ENCODE peak calls at places on chromosomes 12 and 14, in seven cellular contexts. V, C, X, K, Q, H and E are unnamed samples.

GRCh38 chr12:12039897-12040296 is 30.8 kb upstream of the BCL2L14 start:
- DNase-seq in V (no peak), C (no peak), X (no peak), K (no peak), Q (no peak), H (no peak), E (no peak)

GRCh38 chr12:124829708-124830304 is 33.9 kb downstream of the SCARB1 start:
- DNase-seq in V (no peak), C (no peak), X (no peak), K (peak), Q (no peak), H (peak), E (no peak)

GRCh38 chr12:123532808-123533649 is 490 bp downstream of the RILPL1 start:
- DNase-seq in V (peak), C (no peak), X (peak), K (peak), Q (peak), H (peak), E (no peak)

GRCh38 chr12:121872546-121873223 is 14.0 kb upstream of the HPD start:
- DNase-seq in V (no peak), C (no peak), X (peak), K (no peak), Q (peak), H (no peak), E (no peak)

GRCh38 chr12:124292385-124292784 is 2.5 kb upstream of the RFLNA start:
- DNase-seq in V (no peak), C (no peak), X (no peak), K (no peak), Q (no peak), H (no peak), E (no peak)

GRCh38 chr12:93979189-93979588 is 169.2 kb upstream of the PLXNC1 start:
- DNase-seq in V (no peak), C (peak), X (no peak), K (no peak), Q (peak), H (no peak), E (no peak)

GRCh38 chr14:90444077-90444696 is 47.4 kb downstream of the CALM1 start:
- DNase-seq in V (no peak), C (no peak), X (no peak), K (peak), Q (peak), H (no peak), E (no peak)

GRCh38 chr14:53542692-53543091 is 389.6 kb upstream of the DDHD1 start:
- DNase-seq in V (no peak), C (no peak), X (no peak), K (peak), Q (peak), H (no peak), E (no peak)

GRCh38 chr12:31018106-31018890 is 55.4 kb upstream of the DDX11 start:
- DNase-seq in V (no peak), C (no peak), X (no peak), K (no peak), Q (no peak), H (no peak), E (no peak)

GRCh38 chr12:101018540-101018939 is 191.5 kb downstream of the SLC5A8 start:
- DNase-seq in V (no peak), C (peak), X (no peak), K (peak), Q (no peak), H (peak), E (no peak)

GRCh38 chr14:104223101-104223809 is 84.9 kb downstream of the KIF26A start:
- DNase-seq in V (peak), C (no peak), X (peak), K (no peak), Q (peak), H (no peak), E (no peak)

GRCh38 chr14:24840204-24840893 is 206.4 kb upstream of the GZMB start:
- DNase-seq in V (no peak), C (no peak), X (no peak), K (peak), Q (no peak), H (no peak), E (no peak)

GRCh38 chr12:75011120-75011519 is 198.5 kb downstream of the KCNC2 start:
- DNase-seq in V (no peak), C (no peak), X (no peak), K (no peak), Q (no peak), H (no peak), E (no peak)

GRCh38 chr14:24315807-24316596 is 4.7 kb downstream of the LTB4R start:
- DNase-seq in V (peak), C (no peak), X (peak), K (peak), Q (peak), H (no peak), E (no peak)

GRCh38 chr14:72844528-72844927 is 49.4 kb downstream of the DPF3 start:
- DNase-seq in V (no peak), C (no peak), X (no peak), K (no peak), Q (no peak), H (no peak), E (no peak)

GRCh38 chr14:91901449-91902250 is 34.3 kb upstream of the TC2N start:
- DNase-seq in V (no peak), C (no peak), X (peak), K (no peak), Q (peak), H (no peak), E (no peak)

GRCh38 chr14:61668267-61668666 is 27.0 kb upstream of the HIF1A start:
- DNase-seq in V (no peak), C (no peak), X (no peak), K (no peak), Q (no peak), H (peak), E (no peak)

GRCh38 chr12:9928607-9929006 is 3.6 kb downstream of the CLEC2A start:
- DNase-seq in V (no peak), C (no peak), X (no peak), K (no peak), Q (no peak), H (no peak), E (no peak)

GRCh38 chr12:45284096-45284901 is 68.4 kb downstream of the ANO6 start:
- DNase-seq in V (no peak), C (no peak), X (no peak), K (peak), Q (no peak), H (no peak), E (no peak)

GRCh38 chr14:36955376-36955775 is 217.0 kb downstream of the SLC25A21 start:
- DNase-seq in V (no peak), C (no peak), X (no peak), K (no peak), Q (no peak), H (no peak), E (no peak)

GRCh38 chr12:115922952-115923564 is 354.4 kb downstream of the MED13L start:
- DNase-seq in V (no peak), C (no peak), X (no peak), K (peak), Q (no peak), H (peak), E (no peak)

GRCh38 chr12:104742551-104742961 is 215.5 kb downstream of the SLC41A2 start:
- DNase-seq in V (no peak), C (no peak), X (no peak), K (no peak), Q (peak), H (no peak), E (no peak)

GRCh38 chr12:111455448-111456320 is 50.0 kb downstream of the SH2B3 start:
- DNase-seq in V (peak), C (no peak), X (no peak), K (no peak), Q (no peak), H (no peak), E (no peak)

GRCh38 chr12:3898751-3899150 is 25.6 kb upstream of the PARP11 start:
- DNase-seq in V (no peak), C (no peak), X (no peak), K (no peak), Q (no peak), H (no peak), E (no peak)

GRCh38 chr14:31395572-31396205 is 24.7 kb downstream of the HEATR5A start:
- DNase-seq in V (no peak), C (no peak), X (no peak), K (no peak), Q (no peak), H (no peak), E (no peak)

GRCh38 chr14:69107407-69108003 is 45.4 kb downstream of the DCAF5 start:
- DNase-seq in V (no peak), C (peak), X (no peak), K (peak), Q (peak), H (peak), E (no peak)

GRCh38 chr12:120640840-120641833 is 711 bp downstream of the CABP1 start:
- DNase-seq in V (peak), C (no peak), X (peak), K (peak), Q (peak), H (no peak), E (no peak)

GRCh38 chr14:86838363-86838762 is 1154.6 kb downstream of the GALC start:
- DNase-seq in V (no peak), C (no peak), X (no peak), K (no peak), Q (no peak), H (no peak), E (no peak)

GRCh38 chr14:53956427-53957201 is at the start of gene BMP4:
- DNase-seq in V (peak), C (peak), X (peak), K (peak), Q (peak), H (no peak), E (no peak)

GRCh38 chr12:130644124-130644523 is 72.0 kb downstream of the RIMBP2 start:
- DNase-seq in V (no peak), C (no peak), X (no peak), K (no peak), Q (no peak), H (no peak), E (no peak)

GRCh38 chr12:38056701-38057689 is 259.6 kb upstream of the ALG10B start:
- DNase-seq in V (no peak), C (no peak), X (no peak), K (no peak), Q (no peak), H (peak), E (no peak)

GRCh38 chr12:26740348-26740747 is 92.6 kb downstream of the ITPR2 start:
- DNase-seq in V (no peak), C (no peak), X (no peak), K (no peak), Q (no peak), H (no peak), E (no peak)

GRCh38 chr12:96828169-96828789 is 78.8 kb upstream of the NEDD1 start:
- DNase-seq in V (no peak), C (no peak), X (no peak), K (no peak), Q (no peak), H (no peak), E (no peak)

GRCh38 chr12:56120158-56120846 is 2.2 kb downstream of the ZC3H10 start:
- DNase-seq in V (no peak), C (no peak), X (peak), K (no peak), Q (no peak), H (no peak), E (no peak)

GRCh38 chr12:12777056-12777455 is 8.4 kb upstream of the APOLD1 start:
- DNase-seq in V (no peak), C (no peak), X (no peak), K (no peak), Q (no peak), H (no peak), E (no peak)

GRCh38 chr12:103880299-103881142 is 39.5 kb upstream of the NT5DC3 start:
- DNase-seq in V (no peak), C (no peak), X (no peak), K (no peak), Q (no peak), H (no peak), E (no peak)

DNA sequence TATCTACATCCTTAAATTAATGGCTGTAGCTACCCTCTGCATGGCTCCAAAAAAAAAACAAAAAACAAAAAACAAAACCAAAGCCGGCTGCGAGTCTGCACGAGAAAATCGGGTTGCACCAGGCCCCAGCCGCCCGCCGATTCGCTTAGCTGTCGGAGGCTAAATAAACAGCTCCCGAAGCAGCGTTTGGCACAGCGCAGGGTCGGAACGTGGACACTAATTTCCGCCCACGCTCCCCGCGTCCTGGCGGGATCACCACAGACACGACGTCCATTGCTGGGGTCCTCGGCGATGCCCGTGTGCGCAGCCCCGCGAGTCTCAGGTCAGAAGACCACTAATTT is 745 bp upstream of the ERC1 start:
- DNase-seq in V (no peak), C (no peak), X (peak), K (peak), Q (peak), H (peak), E (no peak)
- TF ChIP-seq POLR2A in V (no peak), C (no peak), X (no peak), K (no peak), Q (no peak), H (no peak), E (no peak)

GRCh38 chr12:132605892-132606291 is 4.5 kb downstream of the LRCOL1 start:
- DNase-seq in V (no peak), C (no peak), X (no peak), K (no peak), Q (no peak), H (no peak), E (no peak)

GRCh38 chr12:132602578-132603239 is 7.7 kb downstream of the LRCOL1 start:
- DNase-seq in V (no peak), C (no peak), X (no peak), K (no peak), Q (no peak), H (no peak), E (no peak)

GRCh38 chr12:132605055-132605441 is 5.3 kb downstream of the LRCOL1 start:
- DNase-seq in V (no peak), C (no peak), X (no peak), K (no peak), Q (no peak), H (no peak), E (no peak)

GRCh38 chr12:132603240-132604107 is 6.9 kb downstream of the LRCOL1 start:
- DNase-seq in V (no peak), C (no peak), X (peak), K (no peak), Q (no peak), H (no peak), E (no peak)

GRCh38 chr12:132604108-132605054 is 6.0 kb downstream of the LRCOL1 start:
- DNase-seq in V (no peak), C (no peak), X (peak), K (no peak), Q (no peak), H (no peak), E (no peak)
- H3K27ac ChIP-seq in V (no peak), C (no peak), X (no peak), K (no peak), Q (no peak), H (no peak), E (peak)

GRCh38 chr14:100849432-100849831 is 23.5 kb downstream of the MEG3 start:
- DNase-seq in V (no peak), C (no peak), X (no peak), K (no peak), Q (no peak), H (no peak), E (no peak)

GRCh38 chr14:100851946-100852620 is 26.2 kb downstream of the MEG3 start:
- DNase-seq in V (no peak), C (no peak), X (peak), K (no peak), Q (no peak), H (no peak), E (no peak)

GRCh38 chr14:100851586-100851916 is 25.6 kb downstream of the MEG3 start:
- DNase-seq in V (no peak), C (no peak), X (no peak), K (no peak), Q (no peak), H (no peak), E (no peak)

GRCh38 chr14:100854435-100854834 is 28.5 kb downstream of the MEG3 start:
- DNase-seq in V (no peak), C (no peak), X (no peak), K (no peak), Q (no peak), H (no peak), E (no peak)

GRCh38 chr14:100850841-100851585 is 25.1 kb downstream of the MEG3 start:
- DNase-seq in V (peak), C (peak), X (peak), K (peak), Q (peak), H (peak), E (no peak)
- TF ChIP-seq CTCF in V (peak), C (peak), X (peak), K (peak), Q (peak), H (peak), E (peak)

GRCh38 chr12:84038241-84038640 is 874.4 kb downstream of the SLC6A15 start:
- DNase-seq in V (no peak), C (no peak), X (no peak), K (no peak), Q (no peak), H (no peak), E (no peak)

GRCh38 chr12:84033162-84033561 is 879.4 kb downstream of the SLC6A15 start:
- DNase-seq in V (no peak), C (no peak), X (no peak), K (no peak), Q (no peak), H (no peak), E (no peak)

GRCh38 chr12:84034891-84035290 is 877.7 kb downstream of the SLC6A15 start:
- DNase-seq in V (no peak), C (no peak), X (no peak), K (no peak), Q (no peak), H (no peak), E (no peak)

GRCh38 chr12:84035766-84036165 is 876.8 kb downstream of the SLC6A15 start:
- DNase-seq in V (no peak), C (no peak), X (no peak), K (no peak), Q (no peak), H (no peak), E (no peak)

DNA sequence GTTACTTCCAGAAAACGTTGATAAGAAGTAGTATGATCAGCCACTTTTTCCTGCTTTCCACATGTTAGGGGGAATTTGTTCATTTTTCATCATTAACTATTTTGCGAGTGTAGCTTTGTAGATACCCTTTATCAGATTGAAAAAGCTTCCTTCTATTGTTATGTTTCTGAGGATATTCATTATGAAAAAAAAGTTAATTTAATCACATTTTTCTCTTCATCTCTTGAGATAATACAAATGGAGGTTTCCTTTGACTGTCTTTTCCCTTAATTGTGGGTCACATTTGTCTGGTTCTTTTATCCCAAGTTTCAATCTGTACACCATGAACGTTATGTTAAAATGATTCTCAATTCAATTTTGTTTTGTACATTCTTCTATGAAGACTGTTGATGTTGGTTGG is 875.7 kb downstream of the SLC6A15 start:
- DNase-seq in V (no peak), C (no peak), X (no peak), K (no peak), Q (no peak), H (no peak), E (no peak)
- TF ChIP-seq POLR2A in V (no peak), C (no peak), X (no peak), K (no peak), Q (no peak), H (no peak), E (no peak)

DNA sequence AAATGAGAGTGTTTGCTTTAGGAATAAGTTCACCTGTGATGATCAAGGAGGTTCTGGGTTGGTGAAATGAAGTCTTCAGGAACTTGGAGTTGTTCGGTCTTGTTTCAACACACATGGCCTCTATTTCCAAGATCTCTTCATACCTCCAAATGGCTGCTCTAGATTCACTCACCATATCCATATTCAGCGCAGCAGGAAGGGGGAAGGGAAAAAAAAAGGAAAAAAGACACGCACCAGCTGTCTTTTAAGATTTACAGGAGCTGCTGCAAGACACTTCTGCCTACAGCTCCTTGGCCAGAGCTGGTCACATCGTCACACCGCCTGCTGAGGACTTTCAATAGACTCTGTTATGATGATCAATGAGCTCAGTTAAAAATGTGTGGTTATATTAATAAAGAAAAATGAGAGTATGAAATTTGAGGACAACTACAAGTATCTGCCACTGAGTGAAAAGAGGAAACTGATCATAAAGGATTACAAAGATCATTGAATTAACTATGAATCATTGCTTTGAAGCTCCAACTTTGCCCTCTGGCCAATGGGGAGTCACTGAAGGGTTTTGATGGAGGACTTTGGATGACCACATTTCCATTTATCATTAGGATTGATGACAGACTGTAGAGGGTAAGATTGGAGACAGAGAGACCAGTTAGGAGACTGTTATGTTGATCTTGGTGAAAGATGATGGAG is 182.1 kb upstream of the HMGA2 start:
- DNase-seq in V (no peak), C (no peak), X (no peak), K (no peak), Q (no peak), H (no peak), E (no peak)
- H3K27ac ChIP-seq in V (no peak), C (peak), X (no peak), K (no peak), Q (no peak), H (peak), E (no peak)

GRCh38 chr14:38941485-38941884 is 161.6 kb downstream of the SEC23A start:
- DNase-seq in V (no peak), C (no peak), X (no peak), K (peak), Q (no peak), H (no peak), E (no peak)
- TF ChIP-seq CTCF in V (peak), C (no peak), X (no peak), K (peak), Q (no peak), H (no peak), E (no peak)

DNA sequence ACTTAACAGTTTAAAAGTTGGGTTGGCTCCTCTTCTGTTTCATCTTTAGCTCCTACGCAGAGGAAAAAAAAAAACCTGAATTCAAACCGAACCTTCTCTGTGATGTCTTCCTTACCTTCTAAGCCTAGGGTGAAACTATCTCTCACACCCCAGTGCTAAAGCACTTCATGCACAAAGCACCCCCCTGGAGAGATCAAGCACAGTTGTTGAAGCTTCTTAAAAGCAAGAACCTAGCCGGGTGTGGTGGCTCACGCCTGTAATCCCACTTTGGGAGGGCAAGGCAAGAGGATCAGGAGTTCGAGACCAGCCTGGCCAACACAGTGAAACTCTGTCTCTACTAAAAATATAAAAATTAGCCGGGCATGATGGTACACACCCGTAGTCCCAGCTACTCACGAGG is 37.5 kb downstream of the CORO1C start:
- DNase-seq in V (no peak), C (no peak), X (no peak), K (no peak), Q (no peak), H (no peak), E (no peak)
- TF ChIP-seq POLR2A in V (no peak), C (no peak), X (no peak), K (no peak), Q (no peak), H (no peak), E (no peak)